ENCODE peak calls at places on chromosomes 1 and 21, in five cellular contexts. One of them, this sample, is unnamed.

GRCh38 chr21:44892536-44893277 is 19.2 kb upstream of the PTTG1IP start:
- DNase-seq in fibroblast of mammary gland: peak; percentile 47
- DNase-seq in right lobe of liver: peak; percentile 72
- DNase-seq in MM.1S: peak; percentile 56
- DNase-seq in tibial artery: no peak
- DNase-seq in this sample: no peak

GRCh38 chr1:119631433-119632102 is 16.5 kb downstream of the ZNF697 start:
- DNase-seq in fibroblast of mammary gland: peak; percentile 96
- DNase-seq in right lobe of liver: peak; percentile 89
- DNase-seq in MM.1S: no peak
- DNase-seq in tibial artery: peak; percentile 92
- DNase-seq in this sample: no peak

GRCh38 chr1:32753532-32754281 is 51.1 kb upstream of the SYNC start:
- DNase-seq in fibroblast of mammary gland: peak; percentile 32
- DNase-seq in right lobe of liver: peak; percentile 77
- DNase-seq in MM.1S: peak; percentile 75
- DNase-seq in tibial artery: peak; percentile 79
- DNase-seq in this sample: no peak

GRCh38 chr1:211632808-211633522 is 42.5 kb downstream of the NEK2 start:
- DNase-seq in fibroblast of mammary gland: peak; percentile 79
- DNase-seq in right lobe of liver: peak; percentile 58
- DNase-seq in MM.1S: no peak
- DNase-seq in tibial artery: peak; percentile 76
- DNase-seq in this sample: no peak

GRCh38 chr1:155085504-155086181 is 7.0 kb downstream of the EFNA3 start:
- DNase-seq in fibroblast of mammary gland: peak; percentile 47
- DNase-seq in right lobe of liver: peak; percentile 84
- DNase-seq in MM.1S: peak; percentile 75
- DNase-seq in tibial artery: peak; percentile 86
- DNase-seq in this sample: no peak

GRCh38 chr1:192952646-192953045 is 106.5 kb downstream of the UCHL5 start:
- DNase-seq in fibroblast of mammary gland: peak; percentile 47
- DNase-seq in right lobe of liver: no peak
- DNase-seq in MM.1S: no peak
- DNase-seq in tibial artery: no peak
- DNase-seq in this sample: no peak

GRCh38 chr1:99535470-99536164 is 110.3 kb upstream of the PALMD start:
- DNase-seq in fibroblast of mammary gland: peak; percentile 21
- DNase-seq in right lobe of liver: no peak
- DNase-seq in MM.1S: no peak
- DNase-seq in tibial artery: no peak
- DNase-seq in this sample: no peak

GRCh38 chr1:30905403-30905802 is 3.2 kb downstream of the SDC3 start:
- DNase-seq in fibroblast of mammary gland: no peak
- DNase-seq in right lobe of liver: no peak
- DNase-seq in MM.1S: no peak
- DNase-seq in tibial artery: no peak
- DNase-seq in this sample: no peak

GRCh38 chr1:158179301-158180041 is 1.2 kb upstream of the CD1D start:
- DNase-seq in fibroblast of mammary gland: no peak
- DNase-seq in right lobe of liver: no peak
- DNase-seq in MM.1S: peak; percentile 70
- DNase-seq in tibial artery: no peak
- DNase-seq in this sample: peak; percentile 49

GRCh38 chr1:96703186-96703585 is 18.4 kb upstream of the PTBP2 start:
- DNase-seq in fibroblast of mammary gland: peak; percentile 56
- DNase-seq in right lobe of liver: no peak
- DNase-seq in MM.1S: no peak
- DNase-seq in tibial artery: no peak
- DNase-seq in this sample: no peak

GRCh38 chr1:234987415-234988159 is 141.1 kb downstream of the TOMM20 start:
- DNase-seq in fibroblast of mammary gland: peak; percentile 74
- DNase-seq in right lobe of liver: peak; percentile 73
- DNase-seq in MM.1S: no peak
- DNase-seq in tibial artery: peak; percentile 93
- DNase-seq in this sample: no peak

GRCh38 chr1:42845193-42845592 is 1.2 kb upstream of the ZNF691 start:
- DNase-seq in fibroblast of mammary gland: no peak
- DNase-seq in right lobe of liver: no peak
- DNase-seq in MM.1S: no peak
- DNase-seq in tibial artery: no peak
- DNase-seq in this sample: no peak

GRCh38 chr1:64019818-64020217 is 183.6 kb upstream of the UBE2U start:
- DNase-seq in fibroblast of mammary gland: peak; percentile 51
- DNase-seq in right lobe of liver: no peak
- DNase-seq in MM.1S: peak; percentile 76
- DNase-seq in tibial artery: peak; percentile 67
- DNase-seq in this sample: peak; percentile 2

GRCh38 chr1:220335668-220336067 is 63.4 kb upstream of the RAB3GAP2 start:
- DNase-seq in fibroblast of mammary gland: no peak
- DNase-seq in right lobe of liver: no peak
- DNase-seq in MM.1S: peak; percentile 97
- DNase-seq in tibial artery: no peak
- DNase-seq in this sample: no peak

GRCh38 chr1:213724640-213725536 is 262.9 kb upstream of the PROX1 start:
- DNase-seq in fibroblast of mammary gland: peak; percentile 4
- DNase-seq in right lobe of liver: peak; percentile 69
- DNase-seq in MM.1S: no peak
- DNase-seq in tibial artery: no peak
- DNase-seq in this sample: no peak

GRCh38 chr1:11272544-11272841 is 505 bp upstream of the UBIAD1 start:
- DNase-seq in fibroblast of mammary gland: no peak
- DNase-seq in right lobe of liver: no peak
- DNase-seq in MM.1S: peak; percentile 43
- DNase-seq in tibial artery: no peak
- DNase-seq in this sample: no peak

GRCh38 chr1:201582261-201582951 is 43.5 kb downstream of the NAV1 start:
- DNase-seq in fibroblast of mammary gland: peak; percentile 84
- DNase-seq in right lobe of liver: no peak
- DNase-seq in MM.1S: no peak
- DNase-seq in tibial artery: peak; percentile 59
- DNase-seq in this sample: no peak

GRCh38 chr1:179876289-179876715 is 1.3 kb downstream of the TOR1AIP2 start:
- DNase-seq in fibroblast of mammary gland: peak; percentile 43
- DNase-seq in right lobe of liver: no peak
- DNase-seq in MM.1S: no peak
- DNase-seq in tibial artery: no peak
- DNase-seq in this sample: no peak
- H3K4me3 ChIP-seq in fibroblast of mammary gland: peak overlapping the region; percentile 89
- H3K4me3 ChIP-seq in right lobe of liver: peak overlapping the region; percentile 69
- H3K4me3 ChIP-seq in MM.1S: peak overlapping the region; percentile 69
- H3K4me3 ChIP-seq in tibial artery: peak overlapping the region; percentile 72
- H3K4me3 ChIP-seq in this sample: peak overlapping the region; percentile 91

GRCh38 chr21:24369278-24369677 is 1238.0 kb downstream of the MRPL39 start:
- DNase-seq in fibroblast of mammary gland: no peak
- DNase-seq in right lobe of liver: no peak
- DNase-seq in MM.1S: no peak
- DNase-seq in tibial artery: no peak
- DNase-seq in this sample: no peak

GRCh38 chr21:24369751-24370150 is 1237.5 kb downstream of the MRPL39 start:
- DNase-seq in fibroblast of mammary gland: no peak
- DNase-seq in right lobe of liver: no peak
- DNase-seq in MM.1S: no peak
- DNase-seq in tibial artery: no peak
- DNase-seq in this sample: no peak

DNA sequence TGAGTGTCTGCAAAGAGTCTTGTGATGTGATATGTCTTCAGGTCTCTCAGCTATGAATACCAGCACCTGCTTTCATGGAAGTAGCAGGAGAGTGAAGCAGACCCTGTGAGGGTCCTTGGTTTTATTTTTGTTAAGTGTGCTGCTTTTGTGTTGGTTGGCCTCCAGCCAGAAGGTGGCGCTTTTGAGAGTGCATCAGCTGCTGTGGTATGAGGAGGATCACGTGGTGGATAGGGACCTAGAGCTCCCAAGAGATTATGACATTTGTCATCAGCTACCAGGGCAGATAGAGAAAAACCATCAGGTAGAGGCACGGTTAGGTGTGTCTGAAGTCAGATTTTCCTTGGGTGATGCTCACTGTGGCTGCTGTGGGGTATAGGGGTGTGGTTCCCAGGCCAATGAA is 1232.1 kb downstream of the MRPL39 start:
- DNase-seq in fibroblast of mammary gland: no peak
- DNase-seq in right lobe of liver: no peak
- DNase-seq in MM.1S: peak; percentile 31
- DNase-seq in tibial artery: no peak
- DNase-seq in this sample: no peak
- TF ChIP-seq CTCF in fibroblast of mammary gland: no peak
- TF ChIP-seq CTCF in right lobe of liver: no peak
- TF ChIP-seq CTCF in MM.1S: peak; percentile 46
- TF ChIP-seq CTCF in tibial artery: no peak
- TF ChIP-seq CTCF in this sample: peak; percentile 28

GRCh38 chr1:237220243-237220642 is 178.3 kb downstream of the RYR2 start:
- DNase-seq in fibroblast of mammary gland: no peak
- DNase-seq in right lobe of liver: no peak
- DNase-seq in MM.1S: no peak
- DNase-seq in tibial artery: no peak
- DNase-seq in this sample: no peak
- H3K4me3 ChIP-seq in fibroblast of mammary gland: no peak overlapping the region
- H3K4me3 ChIP-seq in right lobe of liver: no peak overlapping the region
- H3K4me3 ChIP-seq in MM.1S: no peak overlapping the region
- H3K4me3 ChIP-seq in tibial artery: peak overlapping the region; percentile 8
- H3K4me3 ChIP-seq in this sample: no peak overlapping the region

DNA sequence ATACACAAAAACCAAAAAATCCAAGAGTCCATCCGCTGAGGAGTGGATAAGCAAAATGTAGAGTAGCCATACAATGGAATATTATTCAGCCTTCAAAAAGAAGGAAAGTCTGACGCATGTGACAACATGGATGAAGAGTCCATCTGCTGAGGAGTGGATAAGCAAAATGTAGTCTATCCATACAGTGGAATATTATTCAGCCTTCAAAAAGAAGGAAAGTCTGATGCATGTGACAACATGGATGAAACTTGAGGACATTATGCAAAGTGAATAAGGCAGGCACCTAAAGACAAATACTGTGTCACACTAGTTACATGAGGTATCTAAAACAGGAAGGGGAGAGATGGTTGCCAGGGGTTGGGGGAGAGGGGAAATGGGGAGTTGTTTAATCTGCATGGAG is 14.0 kb upstream of the IGSF21 start:
- DNase-seq in fibroblast of mammary gland: no peak
- DNase-seq in right lobe of liver: no peak
- DNase-seq in MM.1S: no peak
- DNase-seq in tibial artery: no peak
- DNase-seq in this sample: no peak
- TF ChIP-seq CTCF in fibroblast of mammary gland: no peak
- TF ChIP-seq CTCF in right lobe of liver: no peak
- TF ChIP-seq CTCF in MM.1S: no peak
- TF ChIP-seq CTCF in tibial artery: no peak
- TF ChIP-seq CTCF in this sample: no peak

GRCh38 chr21:16307256-16307655 is 577.5 kb downstream of the USP25 start:
- DNase-seq in fibroblast of mammary gland: no peak
- DNase-seq in right lobe of liver: no peak
- DNase-seq in MM.1S: no peak
- DNase-seq in tibial artery: no peak
- DNase-seq in this sample: no peak
- H3K4me3 ChIP-seq in fibroblast of mammary gland: peak overlapping the region; percentile 41
- H3K4me3 ChIP-seq in right lobe of liver: peak overlapping the region; percentile 35
- H3K4me3 ChIP-seq in MM.1S: no peak overlapping the region
- H3K4me3 ChIP-seq in tibial artery: no peak overlapping the region
- H3K4me3 ChIP-seq in this sample: no peak overlapping the region

This sample was measured in GM12864.